ENCODE peak calls at places on chromosomes 1 and 21, in ten cellular contexts. D, B, P, V, H, O, F, K, J and S are unnamed samples.

GRCh38 chr1:228463559-228464455 is 23.4 kb upstream of the RNF187 start:
- DNase-seq in D (peak), O (peak), B (no peak), J (peak), H (no peak), P (peak), V (peak), F (no peak), K (peak), S (no peak)

GRCh38 chr1:56169856-56170255 is 409.5 kb downstream of the PLPP3 start:
- DNase-seq in D (no peak), K (no peak), O (no peak), B (no peak), J (no peak), F (no peak), P (no peak), H (peak), V (no peak), S (no peak)

GRCh38 chr21:25457411-25457810 is 149.9 kb downstream of the MRPL39 start:
- DNase-seq in O (peak), F (no peak), J (peak), H (peak), K (no peak), V (no peak), D (no peak), P (peak), B (no peak), S (no peak)

GRCh38 chr1:43238991-43239469 is 30.8 kb upstream of the TMEM125 start:
- DNase-seq in V (peak), H (no peak), K (no peak), B (no peak), F (peak), J (no peak), D (no peak), P (peak), O (no peak), S (no peak)

GRCh38 chr1:8439015-8439702 is 121.2 kb downstream of the SLC45A1 start:
- DNase-seq in K (peak), P (peak), F (peak), B (peak), V (peak), O (no peak), D (peak), J (no peak), H (peak), S (peak)

GRCh38 chr1:216535059-216535458 is 111.8 kb upstream of the USH2A start:
- DNase-seq in K (no peak), P (peak), F (no peak), J (no peak), H (no peak), O (no peak), V (no peak), D (no peak), B (no peak), S (no peak)

GRCh38 chr1:84370266-84370665 is 28.0 kb upstream of the DNASE2B start:
- DNase-seq in D (no peak), F (no peak), P (no peak), B (no peak), J (no peak), H (no peak), O (no peak), K (no peak), V (no peak), S (no peak)

GRCh38 chr1:82775402-82776000 is 974.8 kb downstream of the ADGRL2 start:
- DNase-seq in P (peak), B (no peak), O (peak), K (peak), H (peak), J (no peak), V (peak), F (no peak), D (peak), S (no peak)

GRCh38 chr1:17913326-17914115 is 158.4 kb downstream of the ACTL8 start:
- DNase-seq in K (no peak), O (no peak), J (no peak), P (no peak), B (no peak), D (no peak), V (no peak), F (no peak), H (no peak), S (no peak)

GRCh38 chr1:75937034-75937433 is 4.8 kb upstream of the ASB17 start:
- DNase-seq in V (no peak), J (peak), D (no peak), K (no peak), H (no peak), O (no peak), F (no peak), B (no peak), P (no peak), S (no peak)

GRCh38 chr1:24695202-24695974 is 49.9 kb upstream of the CLIC4 start:
- DNase-seq in V (peak), B (peak), K (no peak), J (no peak), D (peak), P (peak), O (no peak), F (peak), H (peak), S (no peak)

GRCh38 chr1:40868051-40868723 is 6.0 kb upstream of the CITED4 start:
- DNase-seq in K (no peak), B (no peak), V (no peak), F (no peak), J (no peak), P (no peak), H (peak), D (no peak), O (no peak), S (no peak)

GRCh38 chr1:243883551-243883950 is 33.5 kb upstream of the AKT3 start:
- DNase-seq in D (no peak), J (no peak), H (peak), P (peak), O (no peak), B (no peak), K (no peak), V (no peak), F (no peak), S (no peak)

GRCh38 chr1:109306832-109307362 is at the start of gene MYBPHL:
- DNase-seq in P (no peak), K (no peak), V (peak), J (no peak), B (no peak), D (no peak), H (no peak), F (no peak), O (no peak), S (no peak)

GRCh38 chr1:161114556-161114955 is 3.3 kb downstream of the PFDN2 start:
- DNase-seq in F (no peak), D (no peak), B (no peak), K (no peak), O (no peak), J (no peak), V (no peak), H (no peak), P (no peak), S (no peak)

GRCh38 chr21:43731891-43732711 is 13.2 kb downstream of the PDXK start:
- DNase-seq in O (no peak), H (peak), B (no peak), D (peak), F (no peak), V (peak), J (no peak), K (peak), P (peak), S (no peak)

GRCh38 chr1:235011599-235012435 is 116.8 kb downstream of the TOMM20 start:
- DNase-seq in K (peak), V (peak), H (peak), J (peak), B (no peak), D (peak), O (peak), F (peak), P (peak), S (peak)

GRCh38 chr1:85462931-85463665 is 1.9 kb downstream of the DDAH1 start:
- DNase-seq in F (no peak), V (no peak), H (no peak), O (no peak), J (no peak), B (no peak), D (no peak), K (no peak), P (no peak), S (no peak)

GRCh38 chr21:27570306-27570868 is 603.5 kb upstream of the ADAMTS5 start:
- DNase-seq in V (peak), F (peak), B (peak), K (no peak), H (peak), J (no peak), P (peak), O (no peak), D (peak), S (peak)

GRCh38 chr21:28336299-28336698 is 656.4 kb downstream of the LTN1 start:
- DNase-seq in H (peak), D (no peak), J (no peak), P (peak), F (no peak), V (no peak), K (no peak), O (no peak), B (no peak), S (peak)

GRCh38 chr21:32349333-32349944 is 43.4 kb downstream of the URB1 start:
- DNase-seq in B (no peak), K (no peak), J (no peak), V (no peak), F (no peak), D (no peak), O (no peak), P (no peak), H (no peak), S (no peak)

GRCh38 chr1:202796670-202797069 is 11.6 kb downstream of the KDM5B start:
- DNase-seq in J (no peak), D (no peak), F (no peak), K (no peak), V (no peak), O (no peak), B (no peak), P (no peak), H (no peak), S (no peak)

GRCh38 chr1:28246427-28246832 is 10.5 kb downstream of the ATP5IF1 start:
- DNase-seq in V (no peak), P (peak), K (no peak), D (no peak), J (peak), H (no peak), F (no peak), O (peak), B (no peak), S (no peak)

DNA sequence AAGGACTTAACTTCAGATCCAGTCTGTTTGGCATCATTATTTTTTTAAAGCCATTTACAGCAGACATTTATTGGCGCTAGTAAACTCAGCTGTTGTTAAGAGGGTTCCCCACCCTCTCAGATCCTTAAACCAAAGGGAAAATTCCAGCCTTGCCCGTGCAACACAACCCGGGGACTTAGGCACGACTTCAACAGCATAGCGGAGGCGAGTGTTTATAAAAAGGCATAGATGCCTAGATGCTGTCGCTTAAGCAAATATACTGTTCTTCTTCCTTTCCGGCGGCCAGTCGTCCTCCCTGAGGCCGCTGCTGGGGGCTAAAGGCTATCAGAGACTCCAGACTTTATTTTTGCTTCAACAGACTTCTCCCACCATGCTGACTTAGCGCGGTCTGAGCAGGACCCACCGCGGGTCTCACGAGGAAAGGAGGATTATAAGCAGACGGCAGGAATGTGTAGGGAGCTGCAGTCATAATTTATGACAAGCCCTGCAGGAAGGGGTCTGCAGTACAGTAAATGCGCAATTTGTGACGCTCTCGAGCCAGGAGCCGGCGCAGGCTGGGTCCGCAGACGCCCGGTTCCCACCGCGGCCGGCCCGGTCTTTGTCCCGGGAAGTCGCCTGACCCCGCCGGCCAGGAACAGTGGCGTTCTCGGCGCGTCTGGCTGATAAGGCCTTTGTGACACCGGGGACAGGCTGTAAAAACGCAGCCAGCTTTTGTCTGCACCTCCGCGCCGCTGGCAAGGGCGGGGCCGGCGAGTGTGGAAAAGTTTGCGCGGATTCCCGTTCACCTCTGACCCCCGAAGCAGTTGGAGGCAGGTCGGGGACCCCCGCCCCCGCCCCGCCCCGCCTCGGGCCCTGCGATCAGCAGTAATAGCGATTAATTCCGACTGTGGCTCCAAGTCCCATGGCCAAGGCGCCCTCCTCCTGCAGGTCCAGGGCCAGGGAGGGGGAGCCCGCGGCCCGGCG is 61.2 kb upstream of the ARHGEF16 start:
- DNase-seq in B (no peak), H (no peak), P (peak), K (no peak), O (no peak), D (no peak), V (peak), F (peak), J (no peak), S (no peak)
- H3K4me3 ChIP-seq in B (peak), H (no peak), P (peak), K (peak), O (no peak), D (peak), V (peak), F (peak), J (no peak), S (no peak)

DNA sequence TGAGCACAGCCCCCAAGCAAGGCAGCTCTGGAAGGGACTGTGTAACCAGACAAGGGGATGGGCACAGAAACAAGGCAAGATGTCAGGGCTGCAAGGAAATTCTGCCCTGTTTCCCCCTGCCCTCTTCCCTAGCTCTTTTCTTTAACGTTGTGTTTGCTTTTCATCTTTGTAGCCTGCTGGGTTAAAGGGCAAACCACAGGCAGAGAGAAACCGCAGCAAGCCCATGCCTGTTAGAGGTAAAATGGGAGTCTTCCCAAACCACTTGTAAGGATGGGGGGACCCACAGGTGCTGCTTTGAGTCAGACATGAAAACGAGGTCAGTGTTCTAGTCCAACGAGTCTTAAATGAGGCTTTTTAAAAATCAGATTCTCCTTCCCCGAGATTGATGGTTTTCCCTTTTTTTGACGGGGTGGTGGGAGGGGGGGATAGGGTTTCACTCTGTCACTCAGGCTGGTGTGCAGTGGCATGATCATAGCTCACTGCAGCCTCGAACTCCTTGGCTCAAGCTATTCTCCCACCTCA is 13.3 kb downstream of the TGFBR3 start:
- DNase-seq in F (no peak), V (no peak), P (no peak), K (no peak), B (no peak), O (no peak), J (no peak), H (no peak), D (no peak), S (no peak)
- H3K4me3 ChIP-seq in F (no peak), V (no peak), P (no peak), K (no peak), B (no peak), O (no peak), J (no peak), H (no peak), D (no peak), S (no peak)

GRCh38 chr1:29256979-29257804 is 20.9 kb downstream of the PTPRU start:
- DNase-seq in H (no peak), F (no peak), D (no peak), V (peak), K (no peak), J (no peak), O (no peak), P (peak), B (no peak), S (peak)
- H3K4me3 ChIP-seq in H (no peak), F (no peak), D (no peak), V (no peak), K (no peak), J (no peak), O (no peak), P (no peak), B (no peak), S (no peak)

DNA sequence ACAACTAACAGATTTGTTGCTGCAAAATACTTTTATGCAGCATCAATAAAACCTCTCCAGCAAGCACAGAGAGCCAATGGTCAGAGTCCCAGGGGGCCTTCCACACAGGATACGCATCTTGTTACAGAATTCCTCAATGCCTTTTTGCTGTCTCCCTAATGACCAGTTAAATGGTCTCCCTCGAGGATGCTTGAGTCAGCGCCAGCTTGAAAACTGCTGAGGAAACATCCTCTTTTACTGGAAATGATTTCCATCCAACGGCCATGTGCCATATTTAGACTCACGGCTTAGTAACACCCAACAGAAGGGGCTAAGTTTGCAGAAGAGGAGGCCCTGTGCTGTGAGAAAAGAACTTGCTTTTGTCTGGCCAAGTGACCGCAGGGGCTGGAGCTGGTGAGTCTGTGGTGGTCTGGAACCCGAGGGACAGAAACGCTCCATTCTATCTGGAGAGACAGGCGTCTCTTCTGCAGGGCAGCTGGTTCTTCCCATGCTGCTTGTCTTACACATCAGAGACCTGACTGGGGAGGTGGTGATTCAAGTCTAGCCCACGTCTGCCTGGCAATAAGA is 496.4 kb downstream of the SETD4 start:
- DNase-seq in V (peak), J (no peak), P (peak), O (no peak), D (peak), H (peak), K (peak), B (peak), F (peak), S (peak)
- H3K4me3 ChIP-seq in V (no peak), J (no peak), P (no peak), O (no peak), D (no peak), H (peak), K (no peak), B (no peak), F (no peak), S (no peak)

GRCh38 chr1:236343246-236343862 is 50.7 kb upstream of the EDARADD start:
- DNase-seq in D (no peak), V (no peak), B (no peak), K (no peak), P (no peak), F (no peak), H (no peak), J (no peak), O (no peak), S (no peak)
- H3K4me3 ChIP-seq in D (no peak), V (no peak), B (no peak), K (no peak), P (no peak), F (no peak), H (no peak), J (no peak), O (no peak), S (no peak)

DNA sequence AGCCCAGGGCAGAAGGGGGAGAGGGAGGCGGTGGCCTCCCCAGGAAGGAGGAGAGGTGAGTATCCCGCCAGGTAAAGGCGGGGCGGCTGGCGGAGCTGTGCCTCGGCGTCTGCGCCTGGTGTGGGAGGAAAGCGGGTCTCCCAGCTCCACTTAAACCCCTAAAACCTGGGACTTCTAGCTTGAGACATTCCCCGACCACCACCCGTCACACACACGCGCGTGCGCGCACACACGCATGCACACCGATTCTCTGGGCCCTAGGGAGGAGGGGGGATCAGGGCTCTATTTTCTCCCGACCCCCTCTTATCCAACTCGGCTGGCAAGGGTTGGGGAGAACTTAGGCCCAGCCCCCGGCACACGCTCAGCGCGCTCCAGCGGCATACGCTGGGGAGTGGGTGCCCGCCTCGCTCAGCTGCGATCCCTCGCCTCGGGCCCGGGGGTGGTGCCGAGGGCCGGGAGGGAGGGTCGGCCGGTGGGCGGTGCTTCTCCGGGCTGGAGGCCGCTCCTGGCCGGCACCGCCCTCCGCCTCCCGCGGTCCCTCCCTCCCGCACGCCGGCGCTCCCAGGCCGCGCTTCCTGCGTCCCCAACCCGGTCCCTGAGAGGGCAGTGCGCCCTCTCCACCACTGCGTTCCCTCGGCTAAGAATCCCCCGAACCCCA is at the start of gene TMEM51:
- DNase-seq in B (no peak), P (peak), F (peak), J (no peak), D (peak), V (peak), K (peak), O (no peak), H (no peak), S (peak)
- H3K4me3 ChIP-seq in B (peak), P (peak), F (peak), J (peak), D (peak), V (peak), K (peak), O (no peak), H (peak), S (peak)

GRCh38 chr21:16195896-16196443 is 466.2 kb downstream of the USP25 start:
- DNase-seq in B (no peak), J (no peak), K (no peak), D (no peak), V (no peak), P (peak), O (no peak), H (no peak), F (no peak), S (no peak)
- H3K4me3 ChIP-seq in B (peak), J (peak), K (peak), D (peak), V (peak), P (peak), O (no peak), H (peak), F (peak), S (peak)

DNA sequence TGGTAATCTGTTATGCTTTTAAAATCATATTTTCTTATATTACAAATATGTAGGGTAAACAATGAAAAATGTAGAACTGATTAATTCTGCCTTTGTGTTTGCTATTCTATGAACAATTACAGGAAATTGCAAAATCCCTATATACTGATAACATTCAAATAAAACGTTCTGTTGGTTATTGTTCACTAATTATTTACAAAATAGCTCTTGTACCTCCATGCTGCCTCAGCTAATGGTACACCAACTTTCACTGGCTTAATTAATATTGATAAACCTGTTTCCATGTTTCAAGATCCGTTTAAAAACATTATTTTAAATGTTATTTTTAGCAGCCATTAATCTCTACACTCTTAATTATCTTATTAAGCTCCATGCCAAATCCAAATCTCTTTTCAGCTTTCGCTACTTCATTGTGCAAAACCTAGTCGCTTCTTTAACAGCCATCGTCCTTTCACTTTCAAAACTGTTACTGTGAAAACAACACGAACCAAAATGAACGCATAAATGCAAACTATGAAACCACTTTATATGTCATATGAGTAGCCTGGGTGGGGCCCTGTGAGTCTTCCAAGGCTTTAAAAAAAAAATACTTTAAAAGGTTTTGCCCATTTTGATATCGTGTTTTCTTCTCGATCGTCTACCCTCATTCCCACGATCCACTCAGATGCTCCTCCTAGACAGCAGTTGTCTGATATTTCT is 807.0 kb downstream of the USP25 start:
- DNase-seq in H (peak), B (no peak), F (no peak), V (no peak), P (peak), K (no peak), O (no peak), D (no peak), J (no peak), S (no peak)
- H3K4me3 ChIP-seq in H (peak), B (peak), F (peak), V (peak), P (no peak), K (peak), O (no peak), D (peak), J (no peak), S (peak)

GRCh38 chr1:53737648-53738204 is 1.2 kb downstream of the GLIS1 start:
- DNase-seq in P (no peak), K (peak), J (no peak), D (peak), O (no peak), V (peak), B (no peak), H (no peak), F (no peak), S (no peak)
- H3K4me3 ChIP-seq in P (peak), K (peak), J (no peak), D (peak), O (no peak), V (peak), B (peak), H (peak), F (peak), S (no peak)